ENCODE peak calls at places on chromosomes 7 and 10, in five cellular contexts. One of them, this sample, is unnamed.
A peak's percentile ranks its signal among the peaks of the same experiment; 100 is the strongest.

GRCh38 chr7:157569967-157570366 is 233.2 kb downstream of the DNAJB6 start:
- DNase-seq in sigmoid colon: peak; percentile 22
- DNase-seq in PC-9: no peak
- DNase-seq in heart left ventricle: no peak
- DNase-seq in brain microvascular endothelial cell: no peak
- DNase-seq in this sample: no peak

GRCh38 chr7:323410-323809 is 33.4 kb downstream of the FOXL3 start:
- DNase-seq in sigmoid colon: no peak
- DNase-seq in PC-9: no peak
- DNase-seq in heart left ventricle: no peak
- DNase-seq in brain microvascular endothelial cell: no peak
- DNase-seq in this sample: peak; percentile 27

GRCh38 chr10:64546073-64546472 is 1024.9 kb downstream of the REEP3 start:
- DNase-seq in sigmoid colon: no peak
- DNase-seq in PC-9: no peak
- DNase-seq in heart left ventricle: no peak
- DNase-seq in brain microvascular endothelial cell: no peak
- DNase-seq in this sample: no peak

GRCh38 chr10:4526426-4526825 is 299.6 kb upstream of the AKR1E2 start:
- DNase-seq in sigmoid colon: no peak
- DNase-seq in PC-9: no peak
- DNase-seq in heart left ventricle: no peak
- DNase-seq in brain microvascular endothelial cell: no peak
- DNase-seq in this sample: no peak

GRCh38 chr10:70765794-70766594 is 19.2 kb downstream of the TBATA start:
- DNase-seq in sigmoid colon: peak; percentile 27
- DNase-seq in PC-9: no peak
- DNase-seq in heart left ventricle: peak; percentile 5
- DNase-seq in brain microvascular endothelial cell: no peak
- DNase-seq in this sample: no peak

GRCh38 chr10:116879817-116880216 is 30.5 kb downstream of the ENO4 start:
- DNase-seq in sigmoid colon: no peak
- DNase-seq in PC-9: no peak
- DNase-seq in heart left ventricle: no peak
- DNase-seq in brain microvascular endothelial cell: no peak
- DNase-seq in this sample: no peak

GRCh38 chr7:35015346-35015859 is 21.9 kb downstream of the DPY19L1 start:
- DNase-seq in sigmoid colon: no peak
- DNase-seq in PC-9: peak; percentile 48
- DNase-seq in heart left ventricle: no peak
- DNase-seq in brain microvascular endothelial cell: no peak
- DNase-seq in this sample: no peak

GRCh38 chr7:106604303-106604918 is 56.5 kb downstream of the CCDC71L start:
- DNase-seq in sigmoid colon: no peak
- DNase-seq in PC-9: no peak
- DNase-seq in heart left ventricle: no peak
- DNase-seq in brain microvascular endothelial cell: no peak
- DNase-seq in this sample: no peak

GRCh38 chr10:1964476-1964875 is 227.2 kb upstream of the ADARB2 start:
- DNase-seq in sigmoid colon: no peak
- DNase-seq in PC-9: no peak
- DNase-seq in heart left ventricle: no peak
- DNase-seq in brain microvascular endothelial cell: no peak
- DNase-seq in this sample: no peak

GRCh38 chr10:14707441-14707840 is 67.3 kb downstream of the FAM107B start:
- DNase-seq in sigmoid colon: no peak
- DNase-seq in PC-9: no peak
- DNase-seq in heart left ventricle: no peak
- DNase-seq in brain microvascular endothelial cell: peak; percentile 56
- DNase-seq in this sample: no peak

GRCh38 chr10:50431791-50432190 is 180.5 kb upstream of the ASAH2 start:
- DNase-seq in sigmoid colon: no peak
- DNase-seq in PC-9: no peak
- DNase-seq in heart left ventricle: no peak
- DNase-seq in brain microvascular endothelial cell: no peak
- DNase-seq in this sample: no peak

GRCh38 chr10:71860243-71861029 is 9.4 kb upstream of the PSAP start:
- DNase-seq in sigmoid colon: peak; percentile 99
- DNase-seq in PC-9: peak; percentile 92
- DNase-seq in heart left ventricle: peak; percentile 91
- DNase-seq in brain microvascular endothelial cell: peak; percentile 100
- DNase-seq in this sample: peak; percentile 90

GRCh38 chr10:1488970-1489548 is 248.3 kb downstream of the ADARB2 start:
- DNase-seq in sigmoid colon: no peak
- DNase-seq in PC-9: no peak
- DNase-seq in heart left ventricle: no peak
- DNase-seq in brain microvascular endothelial cell: no peak
- DNase-seq in this sample: no peak

GRCh38 chr10:7792541-7792940 is 4.6 kb downstream of the ATP5F1C start:
- DNase-seq in sigmoid colon: no peak
- DNase-seq in PC-9: no peak
- DNase-seq in heart left ventricle: no peak
- DNase-seq in brain microvascular endothelial cell: no peak
- DNase-seq in this sample: no peak

DNA sequence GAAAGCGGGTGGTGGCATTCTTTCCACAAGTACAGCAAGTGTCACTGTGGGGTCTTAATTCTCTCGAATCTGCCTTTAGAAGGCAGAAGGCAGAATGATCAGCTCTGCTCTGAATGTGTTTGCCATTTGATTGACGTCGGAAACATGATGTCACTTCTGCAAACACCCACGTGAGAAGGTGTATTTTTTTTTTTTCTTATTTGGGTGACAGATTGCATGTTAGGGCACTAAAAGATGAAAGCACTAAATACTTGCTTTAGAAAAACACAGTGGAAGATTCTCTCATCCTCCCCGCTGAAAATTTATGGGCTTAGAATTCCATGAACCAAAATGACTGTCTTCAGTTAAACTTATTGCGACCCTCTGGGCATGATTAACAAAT is 150.2 kb downstream of the TCF7L2 start:
- DNase-seq in sigmoid colon: no peak
- DNase-seq in PC-9: no peak
- DNase-seq in heart left ventricle: no peak
- DNase-seq in brain microvascular endothelial cell: no peak
- DNase-seq in this sample: no peak
- H3K4me3 ChIP-seq in sigmoid colon: no peak overlapping the region
- H3K4me3 ChIP-seq in PC-9: no peak overlapping the region
- H3K4me3 ChIP-seq in heart left ventricle: no peak overlapping the region
- H3K4me3 ChIP-seq in brain microvascular endothelial cell: no peak overlapping the region
- H3K4me3 ChIP-seq in this sample: no peak overlapping the region

DNA sequence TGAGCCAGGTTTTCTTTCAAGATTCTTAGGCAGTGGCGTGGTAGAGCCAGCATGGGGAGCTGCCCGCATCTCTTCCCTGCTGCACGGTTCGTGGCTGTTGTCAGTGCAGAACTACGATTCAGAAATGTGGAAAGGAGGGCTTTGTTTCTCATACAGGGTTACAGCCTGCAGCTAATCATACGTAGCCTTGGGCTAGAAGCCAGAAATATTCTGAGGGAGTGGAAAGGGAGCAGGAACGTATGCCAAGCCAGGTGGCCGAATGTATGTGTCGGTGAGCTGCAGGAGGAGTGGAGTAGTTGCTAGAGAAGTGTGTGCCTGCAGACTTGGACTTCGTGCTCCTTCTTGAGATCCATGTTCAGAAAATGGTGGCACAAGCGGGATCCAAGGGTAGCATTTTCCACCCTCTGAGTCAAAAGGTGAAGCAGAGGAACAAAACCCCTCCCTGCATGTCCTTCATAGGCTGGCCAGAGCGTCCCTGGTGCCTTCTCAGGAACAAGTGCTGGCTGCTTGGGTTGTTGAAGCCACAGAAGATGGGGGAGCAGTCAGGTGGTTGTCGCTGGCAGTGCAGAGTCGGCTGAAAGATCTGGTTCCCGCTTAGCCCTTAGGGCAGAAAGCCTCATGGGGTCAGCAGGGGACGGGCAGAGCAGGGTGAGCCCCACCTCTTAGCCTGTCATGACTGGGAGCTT is 40.9 kb downstream of the LANCL2 start:
- DNase-seq in sigmoid colon: no peak
- DNase-seq in PC-9: no peak
- DNase-seq in heart left ventricle: no peak
- DNase-seq in brain microvascular endothelial cell: no peak
- DNase-seq in this sample: no peak
- H3K4me3 ChIP-seq in sigmoid colon: no peak overlapping the region
- H3K4me3 ChIP-seq in PC-9: no peak overlapping the region
- H3K4me3 ChIP-seq in heart left ventricle: no peak overlapping the region
- H3K4me3 ChIP-seq in brain microvascular endothelial cell: no peak overlapping the region
- H3K4me3 ChIP-seq in this sample: no peak overlapping the region

GRCh38 chr7:17932770-17933169 is 7.5 kb downstream of the SNX13 start:
- DNase-seq in sigmoid colon: no peak
- DNase-seq in PC-9: no peak
- DNase-seq in heart left ventricle: no peak
- DNase-seq in brain microvascular endothelial cell: no peak
- DNase-seq in this sample: no peak

GRCh38 chr7:17937506-17938115 is 2.7 kb downstream of the SNX13 start:
- DNase-seq in sigmoid colon: no peak
- DNase-seq in PC-9: no peak
- DNase-seq in heart left ventricle: no peak
- DNase-seq in brain microvascular endothelial cell: no peak
- DNase-seq in this sample: no peak

GRCh38 chr7:17936321-17936720 is 4.0 kb downstream of the SNX13 start:
- DNase-seq in sigmoid colon: no peak
- DNase-seq in PC-9: no peak
- DNase-seq in heart left ventricle: no peak
- DNase-seq in brain microvascular endothelial cell: no peak
- DNase-seq in this sample: no peak

GRCh38 chr7:17934094-17934493 is 6.2 kb downstream of the SNX13 start:
- DNase-seq in sigmoid colon: no peak
- DNase-seq in PC-9: no peak
- DNase-seq in heart left ventricle: no peak
- DNase-seq in brain microvascular endothelial cell: no peak
- DNase-seq in this sample: no peak

DNA sequence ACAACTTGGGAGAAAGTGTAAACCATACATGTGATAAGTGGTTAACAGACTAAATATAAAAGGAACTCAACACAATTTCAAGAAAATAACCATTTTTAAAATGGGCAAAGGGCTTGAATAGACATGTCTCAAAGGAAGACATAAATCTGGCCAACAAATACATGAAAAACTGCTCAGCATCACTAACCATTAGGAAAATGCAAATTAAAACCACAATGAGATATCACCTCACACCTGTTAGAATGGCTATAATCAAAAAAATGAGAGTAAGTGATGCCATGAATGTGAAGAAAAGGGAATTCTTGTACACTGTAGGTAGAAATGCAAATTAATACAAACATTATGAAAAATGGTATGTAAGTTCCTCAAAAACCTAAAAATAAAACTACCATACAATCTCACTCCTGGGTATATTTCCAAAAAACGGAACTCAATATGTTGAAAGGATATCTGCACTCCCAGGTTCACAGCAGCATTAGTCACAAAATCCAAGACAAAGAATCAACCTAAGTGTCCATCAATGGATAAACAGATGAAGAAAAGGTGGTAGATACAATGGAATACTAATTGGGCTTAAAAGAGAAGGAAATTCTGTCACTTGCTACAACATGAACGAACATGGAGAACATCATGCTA is 5.6 kb downstream of the SNX13 start:
- DNase-seq in sigmoid colon: no peak
- DNase-seq in PC-9: no peak
- DNase-seq in heart left ventricle: no peak
- DNase-seq in brain microvascular endothelial cell: no peak
- DNase-seq in this sample: no peak
- H3K4me3 ChIP-seq in sigmoid colon: no peak overlapping the region
- H3K4me3 ChIP-seq in PC-9: no peak overlapping the region
- H3K4me3 ChIP-seq in heart left ventricle: no peak overlapping the region
- H3K4me3 ChIP-seq in brain microvascular endothelial cell: no peak overlapping the region
- H3K4me3 ChIP-seq in this sample: no peak overlapping the region

GRCh38 chr10:110006358-110007170 is 1.2 kb upstream of the ADD3 start:
- DNase-seq in sigmoid colon: peak; percentile 84
- DNase-seq in PC-9: peak; percentile 8
- DNase-seq in heart left ventricle: peak; percentile 68
- DNase-seq in brain microvascular endothelial cell: peak; percentile 78
- DNase-seq in this sample: peak; percentile 61
- H3K4me3 ChIP-seq in sigmoid colon: peak overlapping the region; percentile 83
- H3K4me3 ChIP-seq in PC-9: no peak overlapping the region
- H3K4me3 ChIP-seq in heart left ventricle: peak overlapping the region; percentile 96
- H3K4me3 ChIP-seq in brain microvascular endothelial cell: peak overlapping the region; percentile 76
- H3K4me3 ChIP-seq in this sample: peak overlapping the region; percentile 94

DNA sequence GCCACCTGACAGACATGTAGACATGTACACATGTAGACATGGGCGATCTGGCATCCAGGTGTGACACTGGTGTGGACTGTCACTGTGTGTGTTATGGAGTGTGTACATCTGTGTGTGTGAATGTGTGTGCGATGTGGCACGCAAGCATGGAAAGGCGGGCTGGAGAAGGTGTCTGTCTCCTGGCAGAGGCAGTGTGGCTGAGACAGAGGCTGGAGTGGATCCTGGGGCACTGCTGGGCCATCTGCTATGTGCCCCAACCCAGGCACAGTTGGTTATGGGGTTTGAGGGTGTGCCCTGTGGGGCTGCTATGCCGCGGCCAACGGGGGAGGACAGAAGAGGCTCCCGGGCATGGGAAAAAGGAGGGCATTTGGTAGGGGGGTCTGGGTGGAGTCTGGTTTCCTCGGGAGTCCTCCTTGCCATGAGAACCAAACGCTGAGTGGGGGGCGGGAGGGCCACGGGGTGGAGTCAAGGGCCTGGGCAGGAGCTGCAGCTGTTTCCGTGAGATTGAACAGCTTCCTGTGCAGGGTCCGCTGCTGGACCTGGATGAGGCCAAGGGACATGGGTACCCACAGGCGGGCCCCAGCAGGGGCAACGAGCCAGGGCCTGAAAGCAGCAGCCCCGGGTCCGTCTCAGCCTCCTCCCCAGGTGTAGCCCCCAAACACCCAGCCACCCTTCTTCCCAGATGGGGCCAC is 1.3 kb downstream of the ELN start:
- DNase-seq in sigmoid colon: no peak
- DNase-seq in PC-9: no peak
- DNase-seq in heart left ventricle: no peak
- DNase-seq in brain microvascular endothelial cell: no peak
- DNase-seq in this sample: no peak
- H3K4me3 ChIP-seq in sigmoid colon: peak overlapping the region; percentile 60
- H3K4me3 ChIP-seq in PC-9: no peak overlapping the region
- H3K4me3 ChIP-seq in heart left ventricle: peak overlapping the region; percentile 57
- H3K4me3 ChIP-seq in brain microvascular endothelial cell: no peak overlapping the region
- H3K4me3 ChIP-seq in this sample: no peak overlapping the region

GRCh38 chr10:86957471-86958108 is at the start of gene MMRN2:
- DNase-seq in sigmoid colon: no peak
- DNase-seq in PC-9: no peak
- DNase-seq in heart left ventricle: peak; percentile 65
- DNase-seq in brain microvascular endothelial cell: no peak
- DNase-seq in this sample: no peak
- H3K4me3 ChIP-seq in sigmoid colon: peak within 1 kb of the TSS; percentile 21
- H3K4me3 ChIP-seq in PC-9: peak within 1 kb of the TSS; percentile 72
- H3K4me3 ChIP-seq in heart left ventricle: peak within 1 kb of the TSS; percentile 56
- H3K4me3 ChIP-seq in brain microvascular endothelial cell: no peak within 1 kb of the TSS
- H3K4me3 ChIP-seq in this sample: no peak within 1 kb of the TSS

This sample was measured in Caco-2.